ENCODE peak calls at places on chromosomes 12 and 14, in ten cellular contexts. K is body of pancreas; C is esophagus squamous epithelium; U is lower lobe of right lung; F is uterus; T is GM23338; B is heart left ventricle; S is left ventricle myocardium inferior; N is coronary artery; H is CD8-positive, alpha-beta T cell. J is an unnamed sample.

GRCh38 chr12:12734054-12734453 is 16.9 kb downstream of the CDKN1B start:
- DNase-seq in S (no peak), N (no peak), F (no peak), H (no peak), C (no peak), T (no peak), K (no peak), U (no peak), B (no peak), J (no peak)

GRCh38 chr14:106883218-106883692 is 1356.9 kb downstream of the TMEM121 start:
- DNase-seq in C (no peak), N (no peak), S (no peak), F (no peak), H (peak; percentile 36), B (no peak), U (no peak), T (peak; percentile 1), K (no peak), J (no peak)

GRCh38 chr14:31208546-31209424 is 1.2 kb upstream of the HECTD1 start:
- DNase-seq in T (no peak), S (no peak), N (no peak), H (peak; percentile 55), C (no peak), K (no peak), U (no peak), B (no peak), F (no peak), J (no peak)

GRCh38 chr12:2924019-2924418 is 33.3 kb downstream of the TULP3 start:
- DNase-seq in N (no peak), H (no peak), K (no peak), F (no peak), S (no peak), C (no peak), U (no peak), T (no peak), B (no peak), J (no peak)

GRCh38 chr12:116436561-116437249 is 122.5 kb upstream of the MAP1LC3B2 start:
- DNase-seq in T (no peak), F (no peak), C (no peak), K (peak; percentile 21), U (no peak), S (no peak), H (no peak), B (no peak), N (no peak), J (no peak)

GRCh38 chr12:78181544-78182162 is 351.0 kb downstream of the NAV3 start:
- DNase-seq in C (no peak), K (no peak), B (no peak), T (peak; percentile 63), S (no peak), U (no peak), F (no peak), N (no peak), H (no peak), J (no peak)

GRCh38 chr14:77014734-77015133 is 13.8 kb downstream of the IRF2BPL start:
- DNase-seq in S (no peak), H (no peak), T (no peak), U (no peak), K (no peak), B (no peak), N (no peak), F (no peak), C (no peak), J (no peak)

GRCh38 chr14:38469156-38469555 is 213.3 kb upstream of the CLEC14A start:
- DNase-seq in T (no peak), N (no peak), U (no peak), C (no peak), H (no peak), F (no peak), S (no peak), K (no peak), B (no peak), J (peak; percentile 4)

GRCh38 chr12:54166543-54167499 is 22.0 kb downstream of the SMUG1 start:
- DNase-seq in S (no peak), H (no peak), F (no peak), K (no peak), B (no peak), C (no peak), N (no peak), U (no peak), T (no peak), J (no peak)

GRCh38 chr12:54172102-54172630 is 16.6 kb downstream of the SMUG1 start:
- DNase-seq in N (no peak), F (no peak), T (no peak), K (no peak), C (no peak), U (no peak), B (no peak), S (no peak), H (no peak), J (no peak)

GRCh38 chr12:54173066-54173726 is 15.6 kb downstream of the SMUG1 start:
- DNase-seq in N (no peak), T (peak; percentile 78), C (no peak), F (no peak), B (peak; percentile 65), K (peak; percentile 19), S (peak; percentile 40), H (peak; percentile 24), U (peak; percentile 50), J (no peak)

GRCh38 chr12:54167500-54167896 is 21.3 kb downstream of the SMUG1 start:
- DNase-seq in N (no peak), T (no peak), S (no peak), C (no peak), K (no peak), H (no peak), U (no peak), F (no peak), B (no peak), J (no peak)

DNA sequence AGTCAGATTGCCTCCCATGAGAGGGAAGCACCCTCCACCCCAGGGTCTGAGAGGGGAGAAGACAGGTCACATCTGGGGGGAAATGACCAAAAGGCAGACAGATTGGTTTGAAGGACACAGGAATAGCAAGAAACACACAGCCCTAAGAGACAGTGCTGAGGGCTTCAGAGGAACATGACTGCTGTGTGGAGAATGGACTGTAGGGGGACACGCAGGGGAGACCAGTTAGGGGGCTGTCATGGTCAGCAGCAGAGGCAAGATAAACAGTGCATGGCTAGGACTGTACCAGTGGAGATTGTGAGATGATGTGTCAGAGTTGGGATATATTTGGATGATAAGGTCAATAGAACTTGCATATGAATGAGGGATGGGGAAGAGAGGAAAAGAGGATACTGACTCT is 19.7 kb downstream of the SMUG1 start:
- DNase-seq in K (no peak), H (no peak), B (no peak), F (no peak), U (no peak), N (no peak), C (no peak), T (no peak), S (no peak), J (no peak)
- TF ChIP-seq CTCF in K (no peak), H (no peak), B (no peak), F (no peak), U (no peak), N (no peak), C (no peak), T (peak; percentile 17), S (no peak), J (peak; percentile 17)

DNA sequence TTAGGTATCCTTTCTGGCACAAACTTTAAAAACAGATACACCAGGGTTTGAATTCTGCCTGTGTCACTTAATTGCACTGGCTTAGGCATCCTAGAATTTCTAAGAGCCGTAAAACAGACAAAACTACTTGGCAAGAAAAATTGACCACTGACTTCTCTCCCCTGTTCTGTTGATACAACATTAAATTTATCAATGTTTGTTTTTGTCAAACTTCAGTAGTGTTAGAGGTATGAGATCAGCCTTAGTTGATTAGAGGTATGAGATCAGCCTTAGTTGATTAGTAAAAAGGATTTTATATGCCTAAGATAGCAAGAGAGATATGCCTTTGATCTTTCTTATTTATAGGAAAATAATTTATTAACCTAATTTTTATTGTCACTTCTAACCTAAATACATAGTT is 283.2 kb downstream of the FBXL14 start:
- DNase-seq in H (no peak), C (no peak), B (no peak), S (no peak), N (no peak), T (no peak), F (no peak), U (no peak), K (no peak), J (no peak)
- H3K27ac ChIP-seq in H (no peak overlapping the region), C (no peak overlapping the region), B (no peak overlapping the region), S (no peak overlapping the region), N (no peak overlapping the region), T (no peak overlapping the region), F (no peak overlapping the region), U (no peak overlapping the region), K (peak overlapping the region; percentile 59), J (no peak overlapping the region)

DNA sequence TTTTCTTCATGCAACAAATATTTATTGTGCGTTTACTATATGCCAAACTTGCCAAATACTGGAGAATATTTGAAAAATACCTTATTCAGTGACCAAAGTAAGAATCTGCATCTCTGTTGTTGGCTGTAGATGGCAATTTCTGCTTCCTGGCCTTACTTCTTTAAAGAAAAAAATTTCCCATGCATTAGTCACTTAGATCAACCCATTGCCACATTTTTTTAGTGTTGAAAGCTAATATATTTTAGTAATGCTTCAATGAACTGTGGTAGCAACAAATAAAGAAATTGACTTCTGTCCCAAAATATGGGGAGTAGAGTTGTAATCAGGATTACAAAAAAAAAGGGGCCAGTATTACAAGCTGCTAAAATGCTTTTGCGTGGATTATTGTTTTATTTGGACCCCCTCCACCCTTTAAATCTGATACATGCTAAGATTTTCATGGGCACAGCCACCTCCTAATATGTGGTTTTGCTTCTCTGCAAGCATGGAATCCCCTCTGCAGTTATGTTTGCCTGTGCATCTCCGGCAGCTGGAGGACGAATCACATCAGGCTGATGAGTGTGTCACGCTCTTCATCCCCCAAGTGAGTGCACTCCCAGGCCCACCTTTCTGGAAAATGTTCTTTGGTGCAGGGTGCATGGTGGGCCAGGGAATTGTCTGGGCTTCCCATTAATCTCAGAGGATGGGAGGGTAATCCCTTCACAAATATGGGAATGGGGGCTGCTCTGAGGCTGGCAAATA is 38.1 kb upstream of the PTCSC3 start:
- DNase-seq in C (no peak), U (no peak), H (no peak), K (no peak), F (no peak), S (no peak), N (no peak), T (no peak), B (no peak), J (no peak)
- H3K4me3 ChIP-seq in C (no peak overlapping the region), U (peak overlapping the region; percentile 40), H (no peak overlapping the region), K (no peak overlapping the region), F (no peak overlapping the region), S (no peak overlapping the region), N (no peak overlapping the region), T (no peak overlapping the region), B (no peak overlapping the region), J (no peak overlapping the region)

DNA sequence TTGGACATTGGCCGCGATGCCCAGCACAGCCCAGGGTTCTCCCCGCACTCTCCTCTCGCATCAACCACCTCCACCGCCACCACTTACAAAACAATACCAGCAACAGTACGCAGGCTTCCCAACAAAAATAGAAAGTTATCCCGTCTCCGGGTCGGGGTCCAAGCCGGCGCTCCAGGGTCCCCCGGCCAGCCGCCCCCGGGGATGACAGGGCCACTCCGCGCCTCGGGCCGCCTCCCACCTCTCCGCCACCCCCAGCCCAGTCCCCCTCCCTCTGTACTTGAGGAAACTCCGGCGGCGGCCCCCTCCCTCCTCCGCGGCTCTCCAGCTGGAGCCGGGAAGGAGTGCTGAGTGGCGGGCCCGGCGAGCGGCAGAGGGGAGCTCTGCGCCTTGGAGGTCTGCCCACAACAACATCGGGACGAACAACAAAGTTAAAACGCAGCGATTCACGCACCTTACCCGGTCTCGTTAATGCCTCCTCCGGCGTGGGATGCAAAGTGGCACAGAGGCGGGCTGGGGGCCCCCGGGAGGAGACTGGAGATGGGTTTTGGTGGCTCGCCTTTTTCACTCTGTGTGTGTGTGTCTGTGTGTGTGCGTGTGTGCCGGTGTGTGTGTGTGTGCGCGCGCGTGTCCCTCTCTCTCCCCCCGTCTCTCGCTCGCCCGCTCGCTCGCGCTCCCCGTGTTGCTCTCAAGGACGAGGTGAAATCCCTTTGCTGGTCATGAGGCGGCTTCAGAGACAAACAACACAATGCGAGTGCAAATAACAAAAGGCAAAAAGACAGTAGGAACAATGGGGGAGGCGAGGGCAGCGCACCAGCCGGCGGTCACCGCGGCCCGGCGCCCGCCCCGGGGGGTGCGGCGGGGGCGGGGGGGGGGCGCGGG is 386.8 kb downstream of the BCAT1 start:
- DNase-seq in T (peak; percentile 88), B (peak; percentile 75), N (peak; percentile 85), K (peak; percentile 40), S (peak; percentile 71), H (no peak), C (no peak), F (peak; percentile 79), U (peak; percentile 82), J (no peak)
- TF ChIP-seq CTCF in T (no peak), B (no peak), N (no peak), K (no peak), S (no peak), H (no peak), C (no peak), F (no peak), U (no peak), J (no peak)

J was measured in AG04450.